ENCODE peak calls at places on chromosomes 4 and X, in six cellular contexts. Q is sigmoid colon; O is CD8-positive, alpha-beta T cell; Y is GM23248; D is mammary epithelial cell; H is prostate gland. J is an unnamed sample. For H3K4me1, the result is how much of the 10 kb centered on the place peaks cover.

GRCh38 chr4:85147481-85148076 is 181.1 kb upstream of the WDFY3 start:
- DNase-seq in Q (peak), O (no peak), Y (peak), D (peak), H (peak), J (peak)

GRCh38 chr4:186724048-186724860 is 598 bp upstream of the FAT1 start:
- DNase-seq in Q (peak), O (no peak), Y (peak), D (peak), H (peak), J (peak)

GRCh38 chr4:55214172-55214571 is 88.8 kb upstream of the KDR start:
- DNase-seq in Q (no peak), O (no peak), Y (no peak), D (peak), H (no peak), J (no peak)

GRCh38 chr4:6695660-6696581 is 2.2 kb downstream of the S100P start:
- DNase-seq in Q (no peak), O (no peak), Y (no peak), D (peak), H (peak), J (no peak)

GRCh38 chr4:158020175-158020574 is 152.7 kb downstream of the GASK1B start:
- DNase-seq in Q (peak), O (no peak), Y (peak), D (peak), H (peak), J (peak)

GRCh38 chrX:118727686-118728339 is 407 bp downstream of the IL13RA1 start:
- DNase-seq in Q (no peak), O (no peak), Y (peak), D (peak), H (peak), J (peak)

GRCh38 chrX:56802921-56803848 is 74.1 kb downstream of the NBDY start:
- DNase-seq in Q (peak), O (no peak), Y (peak), D (peak), H (peak), J (peak)

GRCh38 chr4:151415978-151416377 is 7.0 kb downstream of the FHIP1A start:
- DNase-seq in Q (no peak), O (no peak), Y (peak), D (peak), H (no peak), J (no peak)

GRCh38 chrX:88135735-88136134 is 611.3 kb upstream of the CPXCR1 start:
- DNase-seq in Q (no peak), O (no peak), Y (peak), D (no peak), H (no peak), J (no peak)

GRCh38 chrX:130118941-130119640 is 8.8 kb upstream of the ELF4 start:
- DNase-seq in Q (no peak), O (no peak), Y (peak), D (peak), H (no peak), J (no peak)

GRCh38 chr4:66284991-66285451 is 614.7 kb upstream of the EPHA5 start:
- DNase-seq in Q (no peak), O (no peak), Y (no peak), D (no peak), H (no peak), J (no peak)

GRCh38 chr4:66275381-66276060 is 605.2 kb upstream of the EPHA5 start:
- DNase-seq in Q (no peak), O (no peak), Y (no peak), D (no peak), H (no peak), J (peak)

GRCh38 chr4:66273110-66273509 is 602.8 kb upstream of the EPHA5 start:
- DNase-seq in Q (no peak), O (no peak), Y (no peak), D (no peak), H (no peak), J (no peak)

DNA sequence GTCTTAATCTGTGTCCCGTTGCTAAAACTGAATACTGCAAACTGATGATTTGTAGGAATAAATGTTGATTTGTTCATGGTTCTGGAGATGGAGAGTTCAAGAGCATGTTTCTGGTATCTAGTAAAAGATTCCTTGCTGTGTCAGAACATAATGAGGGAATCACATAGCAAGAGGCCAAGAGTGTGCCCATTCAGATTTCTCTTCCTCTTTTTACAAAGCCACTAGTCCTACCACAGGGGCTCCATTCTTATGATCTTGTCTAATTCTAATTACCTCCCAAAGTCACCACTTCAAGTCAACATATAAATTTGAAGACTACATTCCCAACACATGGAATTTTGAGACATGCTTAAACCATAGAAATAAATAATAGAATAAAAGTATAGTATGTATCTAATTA is 608.8 kb upstream of the EPHA5 start:
- DNase-seq in Q (no peak), O (no peak), Y (no peak), D (no peak), H (no peak), J (no peak)
- H3K4me1 ChIP-seq in Q (under half), O (under half), Y (under half), D (under half), H (under half), J (under half)

GRCh38 chr4:133095591-133095990 is 53.5 kb upstream of the PCDH10 start:
- DNase-seq in Q (no peak), O (no peak), Y (no peak), D (no peak), H (no peak), J (no peak)
- H3K27ac ChIP-seq in Q (no peak), O (no peak), Y (no peak), D (no peak), H (no peak), J (no peak)

GRCh38 chr4:8204576-8205227 is 5.6 kb downstream of the SH3TC1 start:
- DNase-seq in Q (no peak), O (no peak), Y (no peak), D (no peak), H (no peak), J (no peak)

GRCh38 chr4:8207314-8207713 is 8.2 kb downstream of the SH3TC1 start:
- DNase-seq in Q (no peak), O (no peak), Y (peak), D (no peak), H (no peak), J (no peak)

GRCh38 chr4:8205749-8206611 is 6.9 kb downstream of the SH3TC1 start:
- DNase-seq in Q (no peak), O (no peak), Y (no peak), D (peak), H (peak), J (no peak)

GRCh38 chr4:8203817-8204216 is 4.7 kb downstream of the SH3TC1 start:
- DNase-seq in Q (no peak), O (no peak), Y (no peak), D (no peak), H (no peak), J (no peak)

GRCh38 chr4:8205241-8205707 is 6.2 kb downstream of the SH3TC1 start:
- DNase-seq in Q (no peak), O (no peak), Y (no peak), D (peak), H (no peak), J (no peak)
- H3K4me1 ChIP-seq in Q (under half), O (under half), Y (under half), D (half or more), H (under half), J (under half)

DNA sequence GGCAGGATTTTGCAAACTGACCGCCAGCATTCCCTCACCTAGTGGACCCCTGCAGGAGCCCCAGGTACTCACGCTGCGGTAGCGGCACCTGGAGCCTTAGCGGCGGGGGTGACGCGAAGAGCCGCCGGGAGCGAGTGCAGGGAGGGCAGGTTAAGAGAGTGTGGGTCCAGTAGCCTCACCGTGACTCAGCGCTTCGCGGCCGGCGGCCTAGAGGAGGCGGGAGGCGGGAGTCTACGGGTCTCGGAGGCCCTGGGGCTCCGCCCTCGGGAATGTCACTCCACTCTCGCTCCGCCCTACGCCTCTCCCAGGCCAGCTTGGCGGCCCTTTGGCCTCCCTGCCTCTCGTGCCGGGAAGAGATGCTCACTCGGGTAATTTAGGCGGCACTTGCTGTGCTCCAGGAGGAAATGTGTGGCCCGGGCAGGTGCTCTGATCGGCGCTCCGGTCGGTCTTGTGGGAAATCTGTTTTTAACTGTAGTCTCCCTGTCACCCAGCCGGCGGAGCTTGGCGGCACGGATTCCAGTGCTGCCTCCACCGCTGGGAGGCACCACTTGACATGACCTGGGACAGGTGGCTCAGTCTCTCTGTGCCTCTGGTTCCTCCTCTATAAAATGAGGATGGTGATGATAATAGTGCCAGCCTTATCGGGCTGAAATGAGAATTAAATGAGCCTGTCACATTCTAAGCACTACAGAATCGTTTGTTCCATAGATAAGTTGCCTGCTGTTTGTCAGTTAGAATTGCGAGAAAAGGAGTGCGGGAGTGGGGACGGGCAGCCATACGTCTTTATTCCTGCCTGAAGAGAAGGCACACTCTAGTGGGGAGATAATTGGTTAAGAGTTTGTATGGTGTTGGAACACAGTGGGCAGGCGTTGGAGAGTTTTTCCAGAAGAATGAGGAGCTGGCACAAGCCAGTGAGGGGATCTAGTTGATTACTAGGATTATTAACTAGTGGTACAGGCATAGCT is at the start of gene PIR:
- DNase-seq in Q (peak), O (no peak), Y (peak), D (peak), H (peak), J (peak)
- H3K27ac ChIP-seq in Q (peak), O (no peak), Y (no peak), D (peak), H (peak), J (no peak)

DNA sequence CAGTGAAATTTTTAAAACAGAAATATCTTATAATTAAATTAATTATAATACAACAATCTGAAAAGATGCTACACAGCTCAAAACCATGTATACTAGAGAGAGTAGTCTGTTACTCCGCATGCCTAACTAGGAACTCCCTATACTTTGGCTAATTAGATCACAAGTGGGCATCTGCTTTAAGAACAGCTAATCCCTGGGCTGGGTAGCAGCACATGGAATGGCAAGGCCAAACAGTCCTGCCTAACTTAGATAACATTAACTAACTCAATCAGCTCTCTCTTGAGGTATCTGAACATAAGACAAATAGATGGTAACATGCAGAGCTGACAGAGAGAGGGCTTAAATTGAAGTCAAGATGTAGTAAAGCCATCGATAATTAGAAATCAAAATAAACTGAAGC is 9.9 kb downstream of the CHIC2 start:
- DNase-seq in Q (no peak), O (no peak), Y (no peak), D (no peak), H (no peak), J (no peak)
- H3K4me1 ChIP-seq in Q (under half), O (under half), Y (half or more), D (under half), H (under half), J (under half)

J was measured in body of pancreas.